ENCODE peak calls at places on chromosomes 2 and 18, in five cellular contexts. One of them, this sample, is unnamed.
A peak's percentile ranks its signal among the peaks of the same experiment; 100 is the strongest.

GRCh38 chr2:214006601-214007000 is 404.3 kb upstream of the VWC2L start:
- DNase-seq in stimulated activated CD4-positive, alpha-beta T cell treated with anti-CD3 and anti-CD28 coated beads, Interleukin-1b, Interleukin-23, amount 100 ng/mL, for 24 hours: no peak
- DNase-seq in kidney: no peak
- DNase-seq in dermis microvascular lymphatic vessel endothelial cell: no peak
- DNase-seq in aorta: no peak
- DNase-seq in this sample: no peak

GRCh38 chr2:166384774-166385173 is 9.0 kb upstream of the SCN9A start:
- DNase-seq in stimulated activated CD4-positive, alpha-beta T cell treated with anti-CD3 and anti-CD28 coated beads, Interleukin-1b, Interleukin-23, amount 100 ng/mL, for 24 hours: no peak
- DNase-seq in kidney: no peak
- DNase-seq in dermis microvascular lymphatic vessel endothelial cell: peak; percentile 35
- DNase-seq in aorta: no peak
- DNase-seq in this sample: no peak

GRCh38 chr2:120670371-120670770 is 65.3 kb upstream of the GLI2 start:
- DNase-seq in stimulated activated CD4-positive, alpha-beta T cell treated with anti-CD3 and anti-CD28 coated beads, Interleukin-1b, Interleukin-23, amount 100 ng/mL, for 24 hours: no peak
- DNase-seq in kidney: no peak
- DNase-seq in dermis microvascular lymphatic vessel endothelial cell: no peak
- DNase-seq in aorta: no peak
- DNase-seq in this sample: no peak

GRCh38 chr18:35662293-35663062 is 80.9 kb downstream of the GALNT1 start:
- DNase-seq in stimulated activated CD4-positive, alpha-beta T cell treated with anti-CD3 and anti-CD28 coated beads, Interleukin-1b, Interleukin-23, amount 100 ng/mL, for 24 hours: no peak
- DNase-seq in kidney: no peak
- DNase-seq in dermis microvascular lymphatic vessel endothelial cell: no peak
- DNase-seq in aorta: no peak
- DNase-seq in this sample: no peak

GRCh38 chr2:159710601-159711180 is 1.6 kb upstream of the MARCHF7 start:
- DNase-seq in stimulated activated CD4-positive, alpha-beta T cell treated with anti-CD3 and anti-CD28 coated beads, Interleukin-1b, Interleukin-23, amount 100 ng/mL, for 24 hours: no peak
- DNase-seq in kidney: no peak
- DNase-seq in dermis microvascular lymphatic vessel endothelial cell: peak; percentile 66
- DNase-seq in aorta: no peak
- DNase-seq in this sample: no peak

GRCh38 chr2:130813722-130814121 is 23.0 kb upstream of the ARHGEF4 start:
- DNase-seq in stimulated activated CD4-positive, alpha-beta T cell treated with anti-CD3 and anti-CD28 coated beads, Interleukin-1b, Interleukin-23, amount 100 ng/mL, for 24 hours: no peak
- DNase-seq in kidney: no peak
- DNase-seq in dermis microvascular lymphatic vessel endothelial cell: no peak
- DNase-seq in aorta: no peak
- DNase-seq in this sample: no peak

GRCh38 chr2:128469875-128470274 is 151.2 kb upstream of the HS6ST1 start:
- DNase-seq in stimulated activated CD4-positive, alpha-beta T cell treated with anti-CD3 and anti-CD28 coated beads, Interleukin-1b, Interleukin-23, amount 100 ng/mL, for 24 hours: no peak
- DNase-seq in kidney: no peak
- DNase-seq in dermis microvascular lymphatic vessel endothelial cell: no peak
- DNase-seq in aorta: no peak
- DNase-seq in this sample: no peak

GRCh38 chr2:29663266-29663665 is 258.1 kb downstream of the ALK start:
- DNase-seq in stimulated activated CD4-positive, alpha-beta T cell treated with anti-CD3 and anti-CD28 coated beads, Interleukin-1b, Interleukin-23, amount 100 ng/mL, for 24 hours: no peak
- DNase-seq in kidney: no peak
- DNase-seq in dermis microvascular lymphatic vessel endothelial cell: no peak
- DNase-seq in aorta: no peak
- DNase-seq in this sample: no peak

GRCh38 chr18:61850756-61851155 is 42.1 kb downstream of the RNF152 start:
- DNase-seq in stimulated activated CD4-positive, alpha-beta T cell treated with anti-CD3 and anti-CD28 coated beads, Interleukin-1b, Interleukin-23, amount 100 ng/mL, for 24 hours: no peak
- DNase-seq in kidney: no peak
- DNase-seq in dermis microvascular lymphatic vessel endothelial cell: no peak
- DNase-seq in aorta: no peak
- DNase-seq in this sample: no peak

GRCh38 chr2:169693344-169693743 is 861 bp downstream of the CFAP210 start:
- DNase-seq in stimulated activated CD4-positive, alpha-beta T cell treated with anti-CD3 and anti-CD28 coated beads, Interleukin-1b, Interleukin-23, amount 100 ng/mL, for 24 hours: no peak
- DNase-seq in kidney: no peak
- DNase-seq in dermis microvascular lymphatic vessel endothelial cell: peak; percentile 57
- DNase-seq in aorta: no peak
- DNase-seq in this sample: no peak

GRCh38 chr18:21105936-21106335 is 5.7 kb downstream of the ROCK1 start:
- DNase-seq in stimulated activated CD4-positive, alpha-beta T cell treated with anti-CD3 and anti-CD28 coated beads, Interleukin-1b, Interleukin-23, amount 100 ng/mL, for 24 hours: no peak
- DNase-seq in kidney: no peak
- DNase-seq in dermis microvascular lymphatic vessel endothelial cell: no peak
- DNase-seq in aorta: no peak
- DNase-seq in this sample: no peak

GRCh38 chr2:43109261-43109743 is 117.1 kb downstream of the ZFP36L2 start:
- DNase-seq in stimulated activated CD4-positive, alpha-beta T cell treated with anti-CD3 and anti-CD28 coated beads, Interleukin-1b, Interleukin-23, amount 100 ng/mL, for 24 hours: no peak
- DNase-seq in kidney: no peak
- DNase-seq in dermis microvascular lymphatic vessel endothelial cell: no peak
- DNase-seq in aorta: no peak
- DNase-seq in this sample: no peak

GRCh38 chr2:158232476-158232875 is 130.8 kb downstream of the UPP2 start:
- DNase-seq in stimulated activated CD4-positive, alpha-beta T cell treated with anti-CD3 and anti-CD28 coated beads, Interleukin-1b, Interleukin-23, amount 100 ng/mL, for 24 hours: no peak
- DNase-seq in kidney: no peak
- DNase-seq in dermis microvascular lymphatic vessel endothelial cell: peak; percentile 68
- DNase-seq in aorta: no peak
- DNase-seq in this sample: no peak

GRCh38 chr2:50385361-50385760 is 646.6 kb downstream of the NRXN1 start:
- DNase-seq in stimulated activated CD4-positive, alpha-beta T cell treated with anti-CD3 and anti-CD28 coated beads, Interleukin-1b, Interleukin-23, amount 100 ng/mL, for 24 hours: no peak
- DNase-seq in kidney: no peak
- DNase-seq in dermis microvascular lymphatic vessel endothelial cell: no peak
- DNase-seq in aorta: no peak
- DNase-seq in this sample: no peak

GRCh38 chr2:72803626-72804320 is 22.1 kb downstream of the EXOC6B start:
- DNase-seq in stimulated activated CD4-positive, alpha-beta T cell treated with anti-CD3 and anti-CD28 coated beads, Interleukin-1b, Interleukin-23, amount 100 ng/mL, for 24 hours: no peak
- DNase-seq in kidney: no peak
- DNase-seq in dermis microvascular lymphatic vessel endothelial cell: no peak
- DNase-seq in aorta: no peak
- DNase-seq in this sample: no peak

GRCh38 chr2:217993055-217993645 is 9.6 kb downstream of the TNS1 start:
- DNase-seq in stimulated activated CD4-positive, alpha-beta T cell treated with anti-CD3 and anti-CD28 coated beads, Interleukin-1b, Interleukin-23, amount 100 ng/mL, for 24 hours: no peak
- DNase-seq in kidney: no peak
- DNase-seq in dermis microvascular lymphatic vessel endothelial cell: peak; percentile 68
- DNase-seq in aorta: peak; percentile 72
- DNase-seq in this sample: no peak

GRCh38 chr2:228777855-228778355 is 493.2 kb downstream of the PID1 start:
- DNase-seq in stimulated activated CD4-positive, alpha-beta T cell treated with anti-CD3 and anti-CD28 coated beads, Interleukin-1b, Interleukin-23, amount 100 ng/mL, for 24 hours: no peak
- DNase-seq in kidney: no peak
- DNase-seq in dermis microvascular lymphatic vessel endothelial cell: no peak
- DNase-seq in aorta: no peak
- DNase-seq in this sample: no peak

GRCh38 chr2:219664041-219664440 is 36.6 kb downstream of the SLC4A3 start:
- DNase-seq in stimulated activated CD4-positive, alpha-beta T cell treated with anti-CD3 and anti-CD28 coated beads, Interleukin-1b, Interleukin-23, amount 100 ng/mL, for 24 hours: no peak
- DNase-seq in kidney: no peak
- DNase-seq in dermis microvascular lymphatic vessel endothelial cell: no peak
- DNase-seq in aorta: no peak
- DNase-seq in this sample: no peak

GRCh38 chr18:8051388-8051787 is 484.3 kb downstream of the PTPRM start:
- DNase-seq in stimulated activated CD4-positive, alpha-beta T cell treated with anti-CD3 and anti-CD28 coated beads, Interleukin-1b, Interleukin-23, amount 100 ng/mL, for 24 hours: no peak
- DNase-seq in kidney: no peak
- DNase-seq in dermis microvascular lymphatic vessel endothelial cell: peak; percentile 35
- DNase-seq in aorta: no peak
- DNase-seq in this sample: no peak

GRCh38 chr2:101771911-101772321 is 74.4 kb downstream of the MAP4K4 start:
- DNase-seq in stimulated activated CD4-positive, alpha-beta T cell treated with anti-CD3 and anti-CD28 coated beads, Interleukin-1b, Interleukin-23, amount 100 ng/mL, for 24 hours: no peak
- DNase-seq in kidney: no peak
- DNase-seq in dermis microvascular lymphatic vessel endothelial cell: no peak
- DNase-seq in aorta: no peak
- DNase-seq in this sample: no peak

GRCh38 chr2:120853294-120854013 is 117.8 kb downstream of the GLI2 start:
- DNase-seq in stimulated activated CD4-positive, alpha-beta T cell treated with anti-CD3 and anti-CD28 coated beads, Interleukin-1b, Interleukin-23, amount 100 ng/mL, for 24 hours: no peak
- DNase-seq in kidney: no peak
- DNase-seq in dermis microvascular lymphatic vessel endothelial cell: no peak
- DNase-seq in aorta: peak; percentile 30
- DNase-seq in this sample: no peak

GRCh38 chr2:152176113-152176714 is 651 bp upstream of the STAM2 start:
- DNase-seq in stimulated activated CD4-positive, alpha-beta T cell treated with anti-CD3 and anti-CD28 coated beads, Interleukin-1b, Interleukin-23, amount 100 ng/mL, for 24 hours: no peak
- DNase-seq in kidney: no peak
- DNase-seq in dermis microvascular lymphatic vessel endothelial cell: peak; percentile 29
- DNase-seq in aorta: no peak
- DNase-seq in this sample: no peak

GRCh38 chr2:189047469-189047868 is 73.3 kb downstream of the COL3A1 start:
- DNase-seq in stimulated activated CD4-positive, alpha-beta T cell treated with anti-CD3 and anti-CD28 coated beads, Interleukin-1b, Interleukin-23, amount 100 ng/mL, for 24 hours: no peak
- DNase-seq in kidney: no peak
- DNase-seq in dermis microvascular lymphatic vessel endothelial cell: no peak
- DNase-seq in aorta: no peak
- DNase-seq in this sample: no peak

GRCh38 chr2:63856302-63856600 is 14.6 kb downstream of the UGP2 start:
- DNase-seq in stimulated activated CD4-positive, alpha-beta T cell treated with anti-CD3 and anti-CD28 coated beads, Interleukin-1b, Interleukin-23, amount 100 ng/mL, for 24 hours: no peak
- DNase-seq in kidney: no peak
- DNase-seq in dermis microvascular lymphatic vessel endothelial cell: no peak
- DNase-seq in aorta: no peak
- DNase-seq in this sample: no peak

GRCh38 chr18:22343613-22344012 is 74.1 kb downstream of the CTAGE1 start:
- DNase-seq in stimulated activated CD4-positive, alpha-beta T cell treated with anti-CD3 and anti-CD28 coated beads, Interleukin-1b, Interleukin-23, amount 100 ng/mL, for 24 hours: no peak
- DNase-seq in kidney: no peak
- DNase-seq in dermis microvascular lymphatic vessel endothelial cell: no peak
- DNase-seq in aorta: peak; percentile 35
- DNase-seq in this sample: no peak

GRCh38 chr2:197229509-197230458 is 80.8 kb downstream of the ANKRD44 start:
- DNase-seq in stimulated activated CD4-positive, alpha-beta T cell treated with anti-CD3 and anti-CD28 coated beads, Interleukin-1b, Interleukin-23, amount 100 ng/mL, for 24 hours: no peak
- DNase-seq in kidney: no peak
- DNase-seq in dermis microvascular lymphatic vessel endothelial cell: no peak
- DNase-seq in aorta: no peak
- DNase-seq in this sample: no peak

GRCh38 chr2:200787351-200788128 is 24.2 kb upstream of the BZW1 start:
- DNase-seq in stimulated activated CD4-positive, alpha-beta T cell treated with anti-CD3 and anti-CD28 coated beads, Interleukin-1b, Interleukin-23, amount 100 ng/mL, for 24 hours: no peak
- DNase-seq in kidney: no peak
- DNase-seq in dermis microvascular lymphatic vessel endothelial cell: peak; percentile 94
- DNase-seq in aorta: no peak
- DNase-seq in this sample: no peak

GRCh38 chr2:9057939-9058761 is 54.7 kb upstream of the MBOAT2 start:
- DNase-seq in stimulated activated CD4-positive, alpha-beta T cell treated with anti-CD3 and anti-CD28 coated beads, Interleukin-1b, Interleukin-23, amount 100 ng/mL, for 24 hours: no peak
- DNase-seq in kidney: no peak
- DNase-seq in dermis microvascular lymphatic vessel endothelial cell: no peak
- DNase-seq in aorta: no peak
- DNase-seq in this sample: no peak

GRCh38 chr2:72350852-72351251 is 203.2 kb upstream of the CYP26B1 start:
- DNase-seq in stimulated activated CD4-positive, alpha-beta T cell treated with anti-CD3 and anti-CD28 coated beads, Interleukin-1b, Interleukin-23, amount 100 ng/mL, for 24 hours: no peak
- DNase-seq in kidney: no peak
- DNase-seq in dermis microvascular lymphatic vessel endothelial cell: peak; percentile 25
- DNase-seq in aorta: no peak
- DNase-seq in this sample: no peak

GRCh38 chr2:18454692-18455255 is 105.7 kb downstream of the RDH14 start:
- DNase-seq in stimulated activated CD4-positive, alpha-beta T cell treated with anti-CD3 and anti-CD28 coated beads, Interleukin-1b, Interleukin-23, amount 100 ng/mL, for 24 hours: no peak
- DNase-seq in kidney: no peak
- DNase-seq in dermis microvascular lymphatic vessel endothelial cell: no peak
- DNase-seq in aorta: no peak
- DNase-seq in this sample: no peak

GRCh38 chr2:181312515-181312927 is 144.7 kb upstream of the ITGA4 start:
- DNase-seq in stimulated activated CD4-positive, alpha-beta T cell treated with anti-CD3 and anti-CD28 coated beads, Interleukin-1b, Interleukin-23, amount 100 ng/mL, for 24 hours: no peak
- DNase-seq in kidney: no peak
- DNase-seq in dermis microvascular lymphatic vessel endothelial cell: no peak
- DNase-seq in aorta: no peak
- DNase-seq in this sample: no peak

GRCh38 chr2:130246430-130246829 is 48.2 kb upstream of the TUBA3E start:
- DNase-seq in stimulated activated CD4-positive, alpha-beta T cell treated with anti-CD3 and anti-CD28 coated beads, Interleukin-1b, Interleukin-23, amount 100 ng/mL, for 24 hours: no peak
- DNase-seq in kidney: no peak
- DNase-seq in dermis microvascular lymphatic vessel endothelial cell: no peak
- DNase-seq in aorta: no peak
- DNase-seq in this sample: no peak

This sample was measured in omental fat pad.